ENCODE peak calls at places on chromosomes 5 and 9, in four cellular contexts. One of them, this sample, is unnamed.

GRCh38 chr5:80959768-80960442 is at the start of gene RASGRF2:
- DNase-seq in SK-N-SH: peak
- DNase-seq in HCT116: no peak
- DNase-seq in endothelial cell of umbilical vein: peak
- DNase-seq in this sample: no peak

GRCh38 chr5:35087971-35088370 is 40.2 kb upstream of the AGXT2 start:
- DNase-seq in endothelial cell of umbilical vein: no peak
- DNase-seq in HCT116: no peak
- DNase-seq in SK-N-SH: no peak
- DNase-seq in this sample: no peak

GRCh38 chr5:108953940-108954339 is 206.2 kb downstream of the FER start:
- DNase-seq in endothelial cell of umbilical vein: no peak
- DNase-seq in HCT116: no peak
- DNase-seq in SK-N-SH: no peak
- DNase-seq in this sample: no peak

GRCh38 chr5:96344678-96345612 is 88.1 kb downstream of the PCSK1 start:
- DNase-seq in HCT116: peak
- DNase-seq in endothelial cell of umbilical vein: peak
- DNase-seq in SK-N-SH: peak
- DNase-seq in this sample: peak

GRCh38 chr9:122468735-122469134 is 9.0 kb downstream of the OR1J1 start:
- DNase-seq in HCT116: no peak
- DNase-seq in endothelial cell of umbilical vein: no peak
- DNase-seq in SK-N-SH: no peak
- DNase-seq in this sample: no peak

GRCh38 chr5:146815423-146815822 is 63.1 kb downstream of the PPP2R2B start:
- DNase-seq in HCT116: no peak
- DNase-seq in SK-N-SH: no peak
- DNase-seq in endothelial cell of umbilical vein: no peak
- DNase-seq in this sample: no peak

GRCh38 chr5:144028058-144028457 is 142.4 kb downstream of the YIPF5 start:
- DNase-seq in endothelial cell of umbilical vein: peak
- DNase-seq in SK-N-SH: no peak
- DNase-seq in HCT116: no peak
- DNase-seq in this sample: peak

GRCh38 chr9:72565535-72565934 is 44.1 kb downstream of the TMC1 start:
- DNase-seq in SK-N-SH: no peak
- DNase-seq in endothelial cell of umbilical vein: no peak
- DNase-seq in HCT116: no peak
- DNase-seq in this sample: no peak

GRCh38 chr5:56211298-56211865 is 21.7 kb downstream of the ANKRD55 start:
- DNase-seq in HCT116: peak
- DNase-seq in SK-N-SH: no peak
- DNase-seq in endothelial cell of umbilical vein: peak
- DNase-seq in this sample: no peak

DNA sequence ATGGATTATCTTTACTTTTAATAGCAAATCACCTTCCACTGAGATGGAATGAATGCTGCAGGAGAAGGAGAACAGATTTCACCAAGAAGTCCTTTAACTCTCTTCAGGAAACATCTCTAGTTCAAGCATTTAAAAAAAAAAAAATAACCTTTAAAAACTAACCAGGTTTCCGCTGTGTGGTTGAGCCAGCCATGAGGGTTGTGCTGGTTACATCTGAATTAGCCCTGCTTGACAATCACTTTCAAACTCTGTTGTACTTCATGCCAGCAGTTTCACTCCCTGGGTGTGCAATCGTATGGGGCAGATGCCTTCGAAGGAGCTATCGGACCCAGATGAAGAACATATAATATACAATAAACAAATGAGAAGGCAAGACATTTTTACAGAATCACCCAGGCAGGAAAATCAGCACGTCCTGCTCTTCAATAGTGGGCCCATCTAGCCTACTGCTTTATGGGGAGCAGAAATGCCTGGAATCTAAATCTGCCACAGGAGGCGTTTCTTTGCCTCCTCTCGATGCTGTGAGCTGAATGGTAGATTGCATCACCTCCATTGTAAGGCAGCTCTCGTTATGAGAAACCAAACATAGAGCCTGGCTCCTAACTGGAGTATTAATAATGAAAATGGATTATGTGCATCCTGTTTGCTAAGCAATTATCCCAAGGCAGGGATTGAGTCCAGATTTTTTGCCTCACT is 143.5 kb upstream of the SMARCA2 start:
- DNase-seq in SK-N-SH: no peak
- DNase-seq in endothelial cell of umbilical vein: no peak
- DNase-seq in HCT116: no peak
- DNase-seq in this sample: peak
- H3K9ac ChIP-seq in SK-N-SH: no peak
- H3K9ac ChIP-seq in endothelial cell of umbilical vein: no peak
- H3K9ac ChIP-seq in HCT116: no peak
- H3K9ac ChIP-seq in this sample: peak

GRCh38 chr5:89942171-89942570 is 467.4 kb downstream of the CETN3 start:
- DNase-seq in endothelial cell of umbilical vein: no peak
- DNase-seq in HCT116: no peak
- DNase-seq in SK-N-SH: no peak
- DNase-seq in this sample: no peak
- TF ChIP-seq POLR2AphosphoS5 in endothelial cell of umbilical vein: no peak
- TF ChIP-seq POLR2AphosphoS5 in HCT116: no peak
- TF ChIP-seq POLR2AphosphoS5 in SK-N-SH: no peak
- TF ChIP-seq POLR2AphosphoS5 in this sample: no peak

GRCh38 chr9:22005700-22006605 is 3.2 kb downstream of the CDKN2B start:
- DNase-seq in SK-N-SH: peak
- DNase-seq in HCT116: no peak
- DNase-seq in endothelial cell of umbilical vein: no peak
- DNase-seq in this sample: no peak
- H3K9ac ChIP-seq in SK-N-SH: no peak
- H3K9ac ChIP-seq in HCT116: no peak
- H3K9ac ChIP-seq in endothelial cell of umbilical vein: no peak
- H3K9ac ChIP-seq in this sample: no peak

GRCh38 chr5:137808503-137809135 is 54.5 kb upstream of the HNRNPA0 start:
- DNase-seq in SK-N-SH: no peak
- DNase-seq in endothelial cell of umbilical vein: no peak
- DNase-seq in HCT116: no peak
- DNase-seq in this sample: no peak
- TF ChIP-seq POLR2AphosphoS5 in SK-N-SH: no peak
- TF ChIP-seq POLR2AphosphoS5 in endothelial cell of umbilical vein: no peak
- TF ChIP-seq POLR2AphosphoS5 in HCT116: no peak
- TF ChIP-seq POLR2AphosphoS5 in this sample: no peak

GRCh38 chr5:68242743-68243142 is 27.2 kb downstream of the PIK3R1 start:
- DNase-seq in HCT116: no peak
- DNase-seq in SK-N-SH: no peak
- DNase-seq in endothelial cell of umbilical vein: peak
- DNase-seq in this sample: no peak

GRCh38 chr5:68245325-68245724 is 29.8 kb downstream of the PIK3R1 start:
- DNase-seq in HCT116: no peak
- DNase-seq in endothelial cell of umbilical vein: peak
- DNase-seq in SK-N-SH: no peak
- DNase-seq in this sample: no peak

GRCh38 chr5:68240771-68241170 is 25.2 kb downstream of the PIK3R1 start:
- DNase-seq in SK-N-SH: peak
- DNase-seq in HCT116: no peak
- DNase-seq in endothelial cell of umbilical vein: no peak
- DNase-seq in this sample: no peak

GRCh38 chr5:68243681-68244080 is 28.1 kb downstream of the PIK3R1 start:
- DNase-seq in endothelial cell of umbilical vein: no peak
- DNase-seq in HCT116: no peak
- DNase-seq in SK-N-SH: no peak
- DNase-seq in this sample: no peak

GRCh38 chr5:68243251-68243650 is 27.7 kb downstream of the PIK3R1 start:
- DNase-seq in HCT116: no peak
- DNase-seq in SK-N-SH: no peak
- DNase-seq in endothelial cell of umbilical vein: no peak
- DNase-seq in this sample: no peak
- H3K9ac ChIP-seq in HCT116: no peak
- H3K9ac ChIP-seq in SK-N-SH: no peak
- H3K9ac ChIP-seq in endothelial cell of umbilical vein: no peak
- H3K9ac ChIP-seq in this sample: no peak

GRCh38 chr9:130451509-130452388 is 7.0 kb downstream of the ASS1 start:
- DNase-seq in endothelial cell of umbilical vein: peak
- DNase-seq in SK-N-SH: peak
- DNase-seq in HCT116: no peak
- DNase-seq in this sample: peak
- TF ChIP-seq POLR2AphosphoS5 in endothelial cell of umbilical vein: peak
- TF ChIP-seq POLR2AphosphoS5 in SK-N-SH: no peak
- TF ChIP-seq POLR2AphosphoS5 in HCT116: no peak
- TF ChIP-seq POLR2AphosphoS5 in this sample: peak

This sample was measured in SK-N-MC.